ENCODE peak calls at places on chromosome X, in five cellular contexts. V, R, P, A and X are unnamed samples.
A peak's percentile ranks its signal among the peaks of the same experiment; 100 is the strongest.

GRCh38 chrX:39487166-39488006 is 610.4 kb downstream of the BCOR start:
- DNase-seq in V (no peak), R (no peak), P (no peak), A (no peak), X (no peak)

GRCh38 chrX:81957900-81958545 is 756.1 kb downstream of the SH3BGRL start:
- DNase-seq in V (no peak), R (no peak), P (no peak), A (no peak), X (no peak)

GRCh38 chrX:150715180-150715579 is 22.0 kb downstream of the MTMR1 start:
- DNase-seq in V (no peak), R (no peak), P (no peak), A (no peak), X (no peak)

GRCh38 chrX:48715066-48715465 is 18.5 kb downstream of the SUV39H1 start:
- DNase-seq in V (no peak), R (no peak), P (no peak), A (no peak), X (no peak)

GRCh38 chrX:116841290-116841689 is 378.5 kb upstream of the CT83 start:
- DNase-seq in V (no peak), R (no peak), P (no peak), A (no peak), X (no peak)

GRCh38 chrX:9851890-9852289 is 65.7 kb downstream of the SHROOM2 start:
- DNase-seq in V (no peak), R (no peak), P (no peak), A (no peak), X (no peak)

GRCh38 chrX:140608111-140608510 is 101.4 kb upstream of the LINC00632 start:
- DNase-seq in V (no peak), R (no peak), P (no peak), A (no peak), X (no peak)

GRCh38 chrX:109841869-109842579 is 109.0 kb upstream of the ACSL4 start:
- DNase-seq in V (no peak), R (no peak), P (no peak), A (no peak), X (no peak)

GRCh38 chrX:33211356-33212254 is at the start of gene DMD:
- DNase-seq in V (no peak), R (no peak), P (no peak), A (no peak), X (no peak)

GRCh38 chrX:152307936-152308335 is 143.2 kb downstream of the GABRA3 start:
- DNase-seq in V (no peak), R (no peak), P (no peak), A (no peak), X (no peak)

GRCh38 chrX:68695206-68695845 is 47.9 kb downstream of the STARD8 start:
- DNase-seq in V (no peak), R (no peak), P (no peak), A (no peak), X (no peak)

GRCh38 chrX:131025336-131025735 is 32.8 kb upstream of the ARHGAP36 start:
- DNase-seq in V (no peak), R (no peak), P (no peak), A (no peak), X (no peak)

GRCh38 chrX:134599173-134599914 is 58.9 kb downstream of the PLAC1 start:
- DNase-seq in V (no peak), R (no peak), P (no peak), A (no peak), X (no peak)

GRCh38 chrX:19795289-19795688 is 92.1 kb downstream of the SH3KBP1 start:
- DNase-seq in V (no peak), R (no peak), P (no peak), A (no peak), X (no peak)

GRCh38 chrX:43939187-43939926 is 33.8 kb downstream of the NDP start:
- DNase-seq in V (no peak), R (no peak), P (no peak), A (no peak), X (no peak)

GRCh38 chrX:13898084-13898483 is 81.2 kb upstream of the GPM6B start:
- DNase-seq in V (no peak), R (no peak), P (no peak), A (no peak), X (no peak)

GRCh38 chrX:103503163-103503852 is 16.0 kb downstream of the RAB40A start:
- DNase-seq in V (no peak), R (no peak), P (no peak), A (no peak), X (no peak)

GRCh38 chrX:39936886-39937770 is 160.6 kb downstream of the BCOR start:
- DNase-seq in V (peak; percentile 0), R (no peak), P (no peak), A (no peak), X (no peak)

GRCh38 chrX:106249706-106250379 is 81.7 kb downstream of the PWWP3B start:
- DNase-seq in V (no peak), R (no peak), P (no peak), A (no peak), X (no peak)

GRCh38 chrX:119647552-119648420 is 41.6 kb upstream of the NKRF start:
- DNase-seq in V (peak; percentile 31), R (peak; percentile 62), P (peak; percentile 40), A (no peak), X (peak; percentile 51)

GRCh38 chrX:115602308-115602707 is 41.3 kb downstream of the PLS3 start:
- DNase-seq in V (no peak), R (no peak), P (no peak), A (no peak), X (no peak)

GRCh38 chrX:131305926-131306325 is 16.8 kb upstream of the IGSF1 start:
- DNase-seq in V (no peak), R (no peak), P (no peak), A (no peak), X (no peak)

GRCh38 chrX:79366888-79367749 is at the start of gene ITM2A:
- DNase-seq in V (peak; percentile 44), R (peak; percentile 37), P (peak; percentile 39), A (no peak), X (peak; percentile 53)

GRCh38 chrX:9882669-9883446 is 84.3 kb upstream of the CLDN34 start:
- DNase-seq in V (no peak), R (no peak), P (no peak), A (no peak), X (no peak)

GRCh38 chrX:103063918-103064434 is at the start of gene BEX1:
- DNase-seq in V (no peak), R (no peak), P (no peak), A (peak; percentile 92), X (peak; percentile 15)

GRCh38 chrX:70453024-70453618 is 8.5 kb downstream of the DLG3 start:
- DNase-seq in V (no peak), R (no peak), P (no peak), A (no peak), X (no peak)

GRCh38 chrX:30893206-30893605 is 4.2 kb upstream of the TAB3 start:
- DNase-seq in V (no peak), R (no peak), P (no peak), A (no peak), X (no peak)

GRCh38 chrX:138925330-138925729 is 213.8 kb upstream of the FGF13 start:
- DNase-seq in V (no peak), R (no peak), P (no peak), A (no peak), X (no peak)

GRCh38 chrX:150429577-150429976 is 66.5 kb downstream of the MAMLD1 start:
- DNase-seq in V (no peak), R (no peak), P (no peak), A (no peak), X (no peak)

GRCh38 chrX:103211012-103211715 is 3.7 kb upstream of the BEX4 start:
- DNase-seq in V (peak; percentile 36), R (peak; percentile 5), P (no peak), A (peak; percentile 28), X (peak; percentile 20)

GRCh38 chrX:130831347-130831722 is 71.7 kb downstream of the ENOX2 start:
- DNase-seq in V (no peak), R (no peak), P (no peak), A (no peak), X (no peak)

GRCh38 chrX:108271397-108271787 is 166.8 kb downstream of the COL4A6 start:
- DNase-seq in V (no peak), R (no peak), P (no peak), A (no peak), X (no peak)

GRCh38 chrX:99572711-99573110 is 837.4 kb downstream of the PCDH19 start:
- DNase-seq in V (no peak), R (no peak), P (no peak), A (no peak), X (no peak)

GRCh38 chrX:9569875-9570274 is 105.0 kb downstream of the TBL1X start:
- DNase-seq in V (no peak), R (no peak), P (no peak), A (no peak), X (no peak)

GRCh38 chrX:72060196-72060974 is 71.3 kb downstream of the RTL5 start:
- DNase-seq in V (no peak), R (no peak), P (no peak), A (peak; percentile 57), X (no peak)